ENCODE peak calls at places on chromosome 22, in ten cellular contexts. One of them, this sample, is unnamed.

GRCh38 chr22:32103648-32104326 is 55.3 kb downstream of the C22orf42 start:
- DNase-seq in endothelial cell: no peak
- DNase-seq in iPS-NIHi11: no peak
- DNase-seq in epithelial cell of esophagus: peak; percentile 39
- DNase-seq in stimulated activated CD8-positive, alpha-beta memory T cell treated with anti-CD3 and anti-CD28 coated beads, Interleukin-15, amount 100 ng/mL, for 1 hour: no peak
- DNase-seq in stimulated activated CD4-positive, alpha-beta T cell treated with anti-CD3 and anti-CD28 coated beads, Interleukin-2, amount 100 ng/mL, for 48 hours: no peak
- DNase-seq in ACHN: no peak
- DNase-seq in activated CD8-positive, alpha-beta memory T cell treated with anti-CD3 and anti-CD28 coated beads for 48 hours: no peak
- DNase-seq in cardiac muscle cell: peak; percentile 20
- DNase-seq in CD4-positive, CD25-positive, alpha-beta regulatory T cell: no peak
- DNase-seq in this sample: no peak

GRCh38 chr22:26849575-26849974 is 192.2 kb downstream of the MIAT start:
- DNase-seq in endothelial cell: no peak
- DNase-seq in iPS-NIHi11: no peak
- DNase-seq in epithelial cell of esophagus: no peak
- DNase-seq in stimulated activated CD8-positive, alpha-beta memory T cell treated with anti-CD3 and anti-CD28 coated beads, Interleukin-15, amount 100 ng/mL, for 1 hour: no peak
- DNase-seq in stimulated activated CD4-positive, alpha-beta T cell treated with anti-CD3 and anti-CD28 coated beads, Interleukin-2, amount 100 ng/mL, for 48 hours: no peak
- DNase-seq in ACHN: no peak
- DNase-seq in activated CD8-positive, alpha-beta memory T cell treated with anti-CD3 and anti-CD28 coated beads for 48 hours: no peak
- DNase-seq in cardiac muscle cell: no peak
- DNase-seq in CD4-positive, CD25-positive, alpha-beta regulatory T cell: no peak
- DNase-seq in this sample: no peak

GRCh38 chr22:49894321-49895072 is 23.7 kb downstream of the ALG12 start:
- DNase-seq in endothelial cell: no peak
- DNase-seq in iPS-NIHi11: no peak
- DNase-seq in epithelial cell of esophagus: peak; percentile 14
- DNase-seq in stimulated activated CD8-positive, alpha-beta memory T cell treated with anti-CD3 and anti-CD28 coated beads, Interleukin-15, amount 100 ng/mL, for 1 hour: no peak
- DNase-seq in stimulated activated CD4-positive, alpha-beta T cell treated with anti-CD3 and anti-CD28 coated beads, Interleukin-2, amount 100 ng/mL, for 48 hours: no peak
- DNase-seq in ACHN: no peak
- DNase-seq in activated CD8-positive, alpha-beta memory T cell treated with anti-CD3 and anti-CD28 coated beads for 48 hours: no peak
- DNase-seq in cardiac muscle cell: no peak
- DNase-seq in CD4-positive, CD25-positive, alpha-beta regulatory T cell: no peak
- DNase-seq in this sample: no peak

GRCh38 chr22:31753005-31753633 is 700 bp upstream of the DEPDC5 start:
- DNase-seq in endothelial cell: peak; percentile 76
- DNase-seq in iPS-NIHi11: peak; percentile 56
- DNase-seq in epithelial cell of esophagus: peak; percentile 64
- DNase-seq in stimulated activated CD8-positive, alpha-beta memory T cell treated with anti-CD3 and anti-CD28 coated beads, Interleukin-15, amount 100 ng/mL, for 1 hour: no peak
- DNase-seq in stimulated activated CD4-positive, alpha-beta T cell treated with anti-CD3 and anti-CD28 coated beads, Interleukin-2, amount 100 ng/mL, for 48 hours: peak; percentile 6
- DNase-seq in ACHN: peak; percentile 48
- DNase-seq in activated CD8-positive, alpha-beta memory T cell treated with anti-CD3 and anti-CD28 coated beads for 48 hours: peak; percentile 29
- DNase-seq in cardiac muscle cell: peak; percentile 40
- DNase-seq in CD4-positive, CD25-positive, alpha-beta regulatory T cell: no peak
- DNase-seq in this sample: no peak

GRCh38 chr22:26416670-26417270 is 12.3 kb upstream of the ASPHD2 start:
- DNase-seq in endothelial cell: no peak
- DNase-seq in iPS-NIHi11: peak; percentile 70
- DNase-seq in epithelial cell of esophagus: peak; percentile 80
- DNase-seq in stimulated activated CD8-positive, alpha-beta memory T cell treated with anti-CD3 and anti-CD28 coated beads, Interleukin-15, amount 100 ng/mL, for 1 hour: no peak
- DNase-seq in stimulated activated CD4-positive, alpha-beta T cell treated with anti-CD3 and anti-CD28 coated beads, Interleukin-2, amount 100 ng/mL, for 48 hours: no peak
- DNase-seq in ACHN: peak; percentile 86
- DNase-seq in activated CD8-positive, alpha-beta memory T cell treated with anti-CD3 and anti-CD28 coated beads for 48 hours: no peak
- DNase-seq in cardiac muscle cell: peak; percentile 75
- DNase-seq in CD4-positive, CD25-positive, alpha-beta regulatory T cell: no peak
- DNase-seq in this sample: no peak

GRCh38 chr22:49933236-49933921 is 14.9 kb downstream of the CRELD2 start:
- DNase-seq in endothelial cell: no peak
- DNase-seq in iPS-NIHi11: no peak
- DNase-seq in epithelial cell of esophagus: no peak
- DNase-seq in stimulated activated CD8-positive, alpha-beta memory T cell treated with anti-CD3 and anti-CD28 coated beads, Interleukin-15, amount 100 ng/mL, for 1 hour: no peak
- DNase-seq in stimulated activated CD4-positive, alpha-beta T cell treated with anti-CD3 and anti-CD28 coated beads, Interleukin-2, amount 100 ng/mL, for 48 hours: no peak
- DNase-seq in ACHN: no peak
- DNase-seq in activated CD8-positive, alpha-beta memory T cell treated with anti-CD3 and anti-CD28 coated beads for 48 hours: no peak
- DNase-seq in cardiac muscle cell: no peak
- DNase-seq in CD4-positive, CD25-positive, alpha-beta regulatory T cell: no peak
- DNase-seq in this sample: no peak

GRCh38 chr22:36037102-36037758 is 8.6 kb upstream of the RBFOX2 start:
- DNase-seq in endothelial cell: no peak
- DNase-seq in iPS-NIHi11: no peak
- DNase-seq in epithelial cell of esophagus: no peak
- DNase-seq in stimulated activated CD8-positive, alpha-beta memory T cell treated with anti-CD3 and anti-CD28 coated beads, Interleukin-15, amount 100 ng/mL, for 1 hour: no peak
- DNase-seq in stimulated activated CD4-positive, alpha-beta T cell treated with anti-CD3 and anti-CD28 coated beads, Interleukin-2, amount 100 ng/mL, for 48 hours: no peak
- DNase-seq in ACHN: no peak
- DNase-seq in activated CD8-positive, alpha-beta memory T cell treated with anti-CD3 and anti-CD28 coated beads for 48 hours: no peak
- DNase-seq in cardiac muscle cell: no peak
- DNase-seq in CD4-positive, CD25-positive, alpha-beta regulatory T cell: no peak
- DNase-seq in this sample: no peak

GRCh38 chr22:44249376-44250147 is 63.2 kb downstream of the SHISAL1 start:
- DNase-seq in endothelial cell: no peak
- DNase-seq in iPS-NIHi11: no peak
- DNase-seq in epithelial cell of esophagus: no peak
- DNase-seq in stimulated activated CD8-positive, alpha-beta memory T cell treated with anti-CD3 and anti-CD28 coated beads, Interleukin-15, amount 100 ng/mL, for 1 hour: no peak
- DNase-seq in stimulated activated CD4-positive, alpha-beta T cell treated with anti-CD3 and anti-CD28 coated beads, Interleukin-2, amount 100 ng/mL, for 48 hours: no peak
- DNase-seq in ACHN: peak; percentile 7
- DNase-seq in activated CD8-positive, alpha-beta memory T cell treated with anti-CD3 and anti-CD28 coated beads for 48 hours: no peak
- DNase-seq in cardiac muscle cell: no peak
- DNase-seq in CD4-positive, CD25-positive, alpha-beta regulatory T cell: no peak
- DNase-seq in this sample: no peak

This sample was measured in NCI-H526 treated with DMSO at 0.1 percent for 48 hours.